ENCODE peak calls at places on chromosomes 1 and 21, in seven cellular contexts. M, Z, R, H, I, U and N are unnamed samples.

GRCh38 chr1:54199151-54199764 is 572 bp downstream of the CYB5RL start:
- DNase-seq in H (no peak), U (no peak), M (no peak), R (no peak), Z (no peak), I (no peak), N (no peak)

GRCh38 chr1:25040122-25040685 is 110.1 kb upstream of the RUNX3 start:
- DNase-seq in Z (peak; percentile 83), H (no peak), M (no peak), R (no peak), I (peak; percentile 37), U (no peak), N (no peak)

GRCh38 chr21:15071012-15071411 is 6.2 kb upstream of the NRIP1 start:
- DNase-seq in M (no peak), U (no peak), I (no peak), R (no peak), H (no peak), Z (no peak), N (no peak)

GRCh38 chr1:212612251-212612961 is 3.8 kb downstream of the ATF3 start:
- DNase-seq in U (no peak), R (no peak), I (no peak), Z (no peak), H (no peak), M (no peak), N (no peak)

GRCh38 chr1:171485375-171486047 is at the start of gene PRRC2C:
- DNase-seq in H (peak; percentile 99), M (peak; percentile 98), I (peak; percentile 97), Z (peak; percentile 97), U (peak; percentile 98), R (peak; percentile 96), N (peak; percentile 99)

GRCh38 chr1:99648107-99648506 is 2.2 kb downstream of the PALMD start:
- DNase-seq in M (no peak), U (peak; percentile 29), H (peak; percentile 71), R (peak; percentile 31), I (peak; percentile 72), Z (peak; percentile 17), N (peak; percentile 54)

GRCh38 chr21:25350056-25350455 is 257.2 kb downstream of the MRPL39 start:
- DNase-seq in I (no peak), R (no peak), M (no peak), Z (peak; percentile 21), U (peak; percentile 32), H (peak; percentile 51), N (peak; percentile 78)

GRCh38 chr1:227922501-227923352 is 25.0 kb downstream of the WNT9A start:
- DNase-seq in Z (no peak), M (no peak), R (no peak), I (peak; percentile 22), U (no peak), H (no peak), N (no peak)

GRCh38 chr1:89671775-89672488 is 39.0 kb downstream of the LRRC8C start:
- DNase-seq in Z (no peak), H (no peak), M (no peak), U (peak; percentile 66), R (no peak), I (no peak), N (no peak)

GRCh38 chr1:205959789-205960188 is 16.5 kb upstream of the SLC26A9 start:
- DNase-seq in Z (no peak), R (no peak), H (no peak), U (no peak), I (no peak), M (no peak), N (no peak)

GRCh38 chr1:225480825-225481434 is 53.1 kb upstream of the LBR start:
- DNase-seq in I (no peak), R (peak; percentile 43), U (no peak), M (peak; percentile 92), Z (peak; percentile 74), H (peak; percentile 62), N (peak; percentile 64)

GRCh38 chr1:23430803-23431202 is 6.3 kb upstream of the TCEA3 start:
- DNase-seq in U (no peak), R (no peak), H (no peak), Z (no peak), M (no peak), I (no peak), N (no peak)

GRCh38 chr1:211309617-211310016 is 17.0 kb upstream of the TRAF5 start:
- DNase-seq in U (no peak), R (no peak), H (no peak), I (no peak), Z (no peak), M (no peak), N (no peak)

GRCh38 chr1:29698033-29698432 is 461.7 kb downstream of the PTPRU start:
- DNase-seq in Z (no peak), R (no peak), H (no peak), I (no peak), M (no peak), U (peak; percentile 75), N (no peak)

GRCh38 chr1:197129698-197130097 is 16.8 kb downstream of the ASPM start:
- DNase-seq in Z (no peak), M (no peak), H (no peak), R (no peak), I (no peak), U (no peak), N (no peak)

GRCh38 chr1:197127513-197127912 is 19.0 kb downstream of the ASPM start:
- DNase-seq in R (no peak), I (no peak), M (no peak), H (no peak), U (peak; percentile 19), Z (no peak), N (no peak)

GRCh38 chr1:197124376-197124775 is 22.1 kb downstream of the ASPM start:
- DNase-seq in U (no peak), Z (no peak), M (no peak), I (no peak), R (no peak), H (no peak), N (no peak)

GRCh38 chr1:197130677-197131304 is 15.7 kb downstream of the ASPM start:
- DNase-seq in H (no peak), M (no peak), I (no peak), Z (no peak), U (peak; percentile 87), R (no peak), N (no peak)

DNA sequence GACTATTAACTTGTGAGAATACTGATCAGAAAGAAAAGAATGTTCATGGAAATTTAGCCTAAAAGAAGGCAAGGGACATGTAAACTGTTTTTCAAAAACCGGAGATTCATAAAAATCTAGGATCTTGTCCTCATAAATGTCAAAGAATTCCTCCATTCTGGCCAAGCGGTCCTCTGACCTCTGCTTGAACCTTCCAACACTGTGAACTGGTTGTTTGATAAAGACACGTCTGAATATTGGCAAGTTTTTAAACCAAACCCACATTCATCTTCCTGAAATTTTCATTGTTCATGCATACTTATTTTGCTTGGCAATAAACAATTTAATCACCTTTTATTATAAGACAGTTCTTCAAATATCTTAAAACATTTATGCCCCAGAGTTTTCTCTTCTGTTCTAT is 19.8 kb downstream of the ASPM start:
- DNase-seq in Z (no peak), U (peak; percentile 25), H (no peak), R (no peak), I (no peak), M (no peak), N (no peak)
- H3K27ac ChIP-seq in Z (no peak overlapping the region), U (no peak overlapping the region), H (no peak overlapping the region), R (no peak overlapping the region), I (no peak overlapping the region), M (no peak overlapping the region), N (no peak overlapping the region)

GRCh38 chr1:13546791-13547190 is 33.0 kb upstream of the LRRC38 start:
- DNase-seq in Z (no peak), I (no peak), M (no peak), R (no peak), U (no peak), H (no peak), N (no peak)

GRCh38 chr1:13540871-13541270 is 27.1 kb upstream of the LRRC38 start:
- DNase-seq in Z (no peak), I (no peak), R (peak; percentile 64), M (no peak), U (no peak), H (peak; percentile 57), N (no peak)

GRCh38 chr1:13541435-13542215 is 27.8 kb upstream of the LRRC38 start:
- DNase-seq in H (no peak), R (no peak), Z (no peak), I (no peak), U (no peak), M (no peak), N (no peak)

GRCh38 chr1:13543451-13543911 is 29.7 kb upstream of the LRRC38 start:
- DNase-seq in R (peak; percentile 42), I (peak; percentile 68), H (peak; percentile 64), M (no peak), U (no peak), Z (peak; percentile 11), N (no peak)

DNA sequence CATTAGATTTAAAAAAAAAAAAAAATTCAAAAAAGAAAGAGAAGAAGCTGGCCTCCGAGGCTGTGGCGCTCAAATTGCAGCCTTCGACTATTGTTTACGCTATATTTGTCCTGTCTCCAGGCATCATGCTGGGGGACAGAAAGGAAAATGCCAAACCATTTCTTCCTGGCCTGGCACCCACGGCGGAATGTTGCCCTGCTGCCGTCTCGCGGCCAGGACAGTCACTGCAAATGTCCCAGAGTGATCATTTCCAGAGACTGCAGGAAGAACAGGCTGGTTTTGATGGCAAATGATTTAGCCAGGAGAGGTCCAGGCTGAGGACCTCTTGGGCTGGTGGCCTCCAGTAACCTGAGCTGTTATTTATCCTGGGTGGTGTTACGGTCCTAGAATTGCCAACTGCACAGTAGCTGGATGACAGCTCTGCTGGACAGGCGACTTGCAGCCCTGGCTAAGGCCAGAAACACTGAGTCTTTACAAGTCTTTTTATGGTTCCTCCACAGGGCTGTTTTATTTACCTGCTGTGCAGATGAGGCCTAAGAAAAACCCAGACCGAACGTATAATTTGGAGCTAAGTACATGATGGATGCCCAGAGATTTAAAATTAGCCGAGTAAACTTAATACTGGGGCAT is 30.2 kb upstream of the LRRC38 start:
- DNase-seq in R (peak; percentile 54), H (peak; percentile 83), U (peak; percentile 3), I (no peak), M (no peak), Z (peak; percentile 53), N (peak; percentile 42)
- TF ChIP-seq CTCF in R (no peak), H (peak; percentile 71), U (no peak), I (peak; percentile 57), M (no peak), Z (peak; percentile 34), N (peak; percentile 45)

DNA sequence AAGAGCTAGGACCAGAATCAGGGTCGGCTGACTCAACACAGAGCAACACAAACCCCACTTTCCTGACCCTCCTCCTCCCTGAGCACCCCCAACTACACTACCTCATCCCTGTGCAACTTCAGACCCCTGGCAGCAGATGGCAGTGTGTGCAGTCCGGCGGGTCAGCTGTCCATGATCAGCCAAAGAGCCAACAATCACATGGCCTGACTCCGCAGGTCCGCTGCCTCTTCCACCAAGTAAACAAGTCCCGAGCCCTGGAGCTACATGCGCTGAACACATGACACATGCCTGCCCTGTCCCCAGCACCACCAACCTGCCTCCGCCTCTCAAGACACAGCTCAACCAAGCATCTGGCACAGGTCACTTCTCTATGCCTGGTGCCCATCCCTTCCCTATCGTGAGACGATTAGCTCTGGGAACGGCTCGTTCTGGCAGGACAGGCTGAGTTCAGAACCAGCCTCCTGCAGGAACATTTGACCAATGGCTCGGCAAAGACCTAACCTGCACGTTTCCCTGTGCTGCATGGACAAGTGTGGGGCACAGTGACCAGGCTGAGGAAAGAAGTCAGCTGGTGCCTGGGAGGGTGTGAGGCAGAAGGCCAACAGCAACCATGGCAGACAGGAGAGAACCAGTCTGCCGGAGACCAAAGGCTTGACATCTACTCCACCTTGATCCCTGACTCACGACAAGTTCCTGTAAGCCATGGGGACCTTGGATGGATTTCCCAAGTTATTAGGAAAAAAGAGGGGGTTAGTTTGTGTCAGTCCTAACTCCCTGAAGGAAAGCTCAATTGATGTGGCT is 60.3 kb downstream of the CD46 start:
- DNase-seq in H (peak; percentile 84), U (no peak), Z (peak; percentile 84), M (no peak), R (peak; percentile 86), I (peak; percentile 71), N (peak; percentile 75)
- H3K4me1 ChIP-seq in H (peaks cover 98% of the 10 kb centered on the region), U (peaks cover 33% of the 10 kb centered on the region), Z (peaks cover 60% of the 10 kb centered on the region), M (peaks cover 13% of the 10 kb centered on the region), R (peaks cover 43% of the 10 kb centered on the region), I (peaks cover 28% of the 10 kb centered on the region), N (peaks cover 54% of the 10 kb centered on the region)

GRCh38 chr1:101975371-101975770 is 21.4 kb downstream of the OLFM3 start:
- DNase-seq in R (no peak), H (no peak), Z (no peak), I (no peak), U (no peak), M (no peak), N (no peak)
- H3K27ac ChIP-seq in R (no peak overlapping the region), H (no peak overlapping the region), Z (no peak overlapping the region), I (no peak overlapping the region), U (no peak overlapping the region), M (no peak overlapping the region), N (no peak overlapping the region)